ENCODE peak calls at places on chromosomes 2 and 18, in six cellular contexts. A, I, W, C, L and N are unnamed samples.

GRCh38 chr18:31950620-31951019 is 7.7 kb upstream of the TRAPPC8 start:
- DNase-seq in A (no peak), I (no peak), W (no peak), C (no peak), L (no peak), N (no peak)

GRCh38 chr2:215277942-215278341 is 33.9 kb upstream of the ATIC start:
- DNase-seq in A (no peak), I (no peak), W (no peak), C (peak; percentile 78), L (peak; percentile 25), N (no peak)

GRCh38 chr18:13464432-13465125 is 246.0 kb downstream of the LDLRAD4 start:
- DNase-seq in A (no peak), I (no peak), W (no peak), C (no peak), L (no peak), N (no peak)

GRCh38 chr18:80167331-80167730 is 58.3 kb downstream of the ADNP2 start:
- DNase-seq in A (no peak), I (no peak), W (no peak), C (no peak), L (no peak), N (no peak)

GRCh38 chr2:218041302-218042165 is 27.5 kb upstream of the RUFY4 start:
- DNase-seq in A (no peak), I (no peak), W (no peak), C (no peak), L (no peak), N (no peak)

GRCh38 chr2:2846379-2847130 is 515.5 kb upstream of the MYT1L start:
- DNase-seq in A (no peak), I (no peak), W (no peak), C (no peak), L (no peak), N (no peak)

GRCh38 chr2:46118656-46119338 is 178.4 kb upstream of the EPAS1 start:
- DNase-seq in A (no peak), I (no peak), W (no peak), C (no peak), L (no peak), N (no peak)

GRCh38 chr2:236369606-236370005 is 105.4 kb upstream of the ASB18 start:
- DNase-seq in A (no peak), I (no peak), W (no peak), C (no peak), L (no peak), N (peak; percentile 20)

GRCh38 chr2:24337958-24338357 is 22.4 kb downstream of the ITSN2 start:
- DNase-seq in A (no peak), I (no peak), W (no peak), C (no peak), L (no peak), N (no peak)

GRCh38 chr2:230602562-230603230 is 109.9 kb upstream of the CAB39 start:
- DNase-seq in A (no peak), I (no peak), W (no peak), C (no peak), L (no peak), N (no peak)

GRCh38 chr2:223469270-223470057 is 132.7 kb downstream of the SCG2 start:
- DNase-seq in A (no peak), I (peak; percentile 87), W (no peak), C (no peak), L (peak; percentile 100), N (no peak)

GRCh38 chr2:232477751-232478510 is 9.7 kb downstream of the ECEL1 start:
- DNase-seq in A (no peak), I (no peak), W (no peak), C (no peak), L (no peak), N (peak; percentile 31)

GRCh38 chr2:234300393-234300792 is 196.5 kb downstream of the ARL4C start:
- DNase-seq in A (no peak), I (no peak), W (no peak), C (no peak), L (no peak), N (no peak)

GRCh38 chr2:95072424-95072823 is 46.9 kb downstream of the MAL start:
- DNase-seq in A (peak; percentile 32), I (no peak), W (no peak), C (no peak), L (no peak), N (no peak)

GRCh38 chr2:53819627-53820026 is 32.8 kb downstream of the ERLEC1 start:
- DNase-seq in A (no peak), I (no peak), W (no peak), C (no peak), L (no peak), N (no peak)

GRCh38 chr2:233354500-233354924 is 218 bp downstream of the DGKD start:
- DNase-seq in A (no peak), I (no peak), W (no peak), C (no peak), L (no peak), N (no peak)

GRCh38 chr2:170827841-170828532 is 11.3 kb downstream of the GAD1 start:
- DNase-seq in A (no peak), I (no peak), W (no peak), C (no peak), L (no peak), N (no peak)

GRCh38 chr18:50454379-50455005 is 79.6 kb downstream of the SKA1 start:
- DNase-seq in A (peak; percentile 46), I (no peak), W (no peak), C (no peak), L (no peak), N (peak; percentile 58)

GRCh38 chr2:3535794-3536681 is 16.7 kb upstream of the ADI1 start:
- DNase-seq in A (no peak), I (peak; percentile 94), W (no peak), C (peak; percentile 39), L (peak; percentile 99), N (no peak)

GRCh38 chr18:72700961-72701710 is 157.0 kb upstream of the CBLN2 start:
- DNase-seq in A (no peak), I (peak; percentile 14), W (no peak), C (no peak), L (peak; percentile 34), N (no peak)

GRCh38 chr18:59907172-59907571 is 7.4 kb downstream of the PMAIP1 start:
- DNase-seq in A (no peak), I (no peak), W (no peak), C (no peak), L (peak; percentile 60), N (no peak)

GRCh38 chr2:113711857-113712256 is 44.6 kb downstream of the SLC35F5 start:
- DNase-seq in A (no peak), I (no peak), W (no peak), C (no peak), L (no peak), N (no peak)

GRCh38 chr2:88190808-88191721 is 20.9 kb downstream of the THNSL2 start:
- DNase-seq in A (peak; percentile 83), I (peak; percentile 23), W (peak; percentile 76), C (no peak), L (peak; percentile 16), N (peak; percentile 82)

GRCh38 chr2:215528555-215528954 is 92.7 kb upstream of the FN1 start:
- DNase-seq in A (no peak), I (peak; percentile 99), W (no peak), C (peak; percentile 87), L (peak; percentile 93), N (no peak)

GRCh38 chr2:42128731-42129486 is 40.2 kb upstream of the EML4 start:
- DNase-seq in A (no peak), I (peak; percentile 80), W (no peak), C (no peak), L (peak; percentile 84), N (no peak)

GRCh38 chr2:68838641-68839040 is 32.6 kb downstream of the BMP10 start:
- DNase-seq in A (no peak), I (no peak), W (no peak), C (no peak), L (no peak), N (no peak)

GRCh38 chr2:115115135-115115534 is 672.7 kb downstream of the DPP10 start:
- DNase-seq in A (no peak), I (no peak), W (no peak), C (no peak), L (no peak), N (no peak)

GRCh38 chr18:37565985-37566478 is 434 bp upstream of the CELF4 start:
- DNase-seq in A (peak; percentile 83), I (peak; percentile 5), W (peak; percentile 63), C (no peak), L (peak; percentile 57), N (peak; percentile 60)

GRCh38 chr2:163682695-163683094 is 53.1 kb downstream of the FIGN start:
- DNase-seq in A (no peak), I (peak; percentile 55), W (no peak), C (peak; percentile 13), L (peak; percentile 71), N (no peak)

DNA sequence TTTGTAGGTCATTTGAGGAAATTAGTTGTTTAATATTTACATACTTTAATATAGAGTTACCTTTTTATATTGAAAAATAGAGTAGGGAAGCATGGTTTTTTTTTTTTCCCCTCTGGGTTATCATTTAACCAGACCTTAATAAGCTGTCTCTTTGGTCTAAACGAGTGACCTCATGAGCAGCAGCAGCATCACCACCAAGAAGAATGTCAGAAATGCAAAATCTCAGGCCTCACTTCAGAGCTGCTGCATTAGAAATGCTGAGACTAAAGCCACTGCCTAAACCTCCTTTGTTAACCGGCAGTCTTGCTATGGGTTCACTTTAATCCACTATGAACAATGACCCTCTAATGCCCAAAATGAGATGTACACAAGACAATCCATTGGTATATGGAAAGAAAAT is 733.7 kb upstream of the FAM98A start:
- DNase-seq in A (no peak), I (no peak), W (no peak), C (no peak), L (no peak), N (no peak)
- H3K14ac ChIP-seq in A (no peak overlapping the region), I (no peak overlapping the region), W (no peak overlapping the region), C (no peak overlapping the region), L (no peak overlapping the region), N (no peak overlapping the region)

DNA sequence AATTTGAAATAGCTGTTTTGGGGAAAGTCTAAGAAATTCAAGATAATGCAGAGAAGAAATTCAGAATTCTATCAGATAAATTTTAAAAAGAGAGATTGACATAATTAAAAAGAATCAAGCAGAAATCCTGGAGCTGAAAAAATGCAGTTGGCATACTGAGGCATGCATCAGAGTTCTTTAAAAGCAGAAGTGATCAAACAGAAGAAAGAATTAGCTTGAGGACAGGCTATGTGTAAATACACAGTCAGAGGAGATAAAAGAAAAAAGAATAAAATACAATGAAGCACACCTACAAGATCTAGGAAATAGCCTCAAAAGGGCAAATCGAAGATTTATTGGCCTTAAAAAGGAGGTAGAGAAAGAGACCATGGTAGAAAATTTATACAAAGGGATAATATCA is 57.1 kb downstream of the CYTIP start:
- DNase-seq in A (no peak), I (no peak), W (no peak), C (no peak), L (no peak), N (no peak)
- H3K14ac ChIP-seq in A (no peak overlapping the region), I (no peak overlapping the region), W (no peak overlapping the region), C (no peak overlapping the region), L (no peak overlapping the region), N (no peak overlapping the region)

GRCh38 chr2:140234176-140234575 is 1454.0 kb upstream of the NXPH2 start:
- DNase-seq in A (no peak), I (no peak), W (no peak), C (no peak), L (no peak), N (no peak)
- H3K14ac ChIP-seq in A (no peak overlapping the region), I (no peak overlapping the region), W (no peak overlapping the region), C (no peak overlapping the region), L (no peak overlapping the region), N (no peak overlapping the region)

DNA sequence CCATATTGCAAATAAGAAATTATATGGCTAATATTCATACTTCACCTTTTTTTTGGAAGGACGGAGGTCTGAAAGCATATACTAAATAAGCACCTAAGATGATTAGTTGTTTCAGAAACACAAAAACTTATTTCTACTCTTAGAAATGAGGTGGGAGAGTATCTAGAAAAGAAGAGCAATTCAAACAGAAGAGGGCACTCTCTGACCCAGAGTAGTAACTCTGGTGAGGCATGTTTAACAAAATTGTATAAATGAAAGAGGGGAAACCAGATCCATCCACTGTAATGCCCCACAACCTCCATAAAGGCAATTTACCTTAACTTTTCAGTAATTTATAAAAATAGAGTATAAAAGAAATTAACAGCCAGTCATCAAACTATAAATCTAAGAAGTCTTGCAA is 669.6 kb upstream of the VRK2 start:
- DNase-seq in A (no peak), I (no peak), W (no peak), C (no peak), L (peak; percentile 13), N (no peak)
- H3K14ac ChIP-seq in A (no peak overlapping the region), I (no peak overlapping the region), W (no peak overlapping the region), C (no peak overlapping the region), L (no peak overlapping the region), N (no peak overlapping the region)